ENCODE peak calls at places on chromosomes 1 and 21, in six cellular contexts. R is activated CD8-positive, alpha-beta T cell treated with anti-CD3 and anti-CD28 coated beads for 36 hours; V is NB4; M is choroid plexus epithelial cell; E is dorsolateral prefrontal cortex; P is epithelial cell of esophagus. H is an unnamed sample.

GRCh38 chr1:112537451-112537850 is 28.7 kb downstream of the WNT2B start:
- DNase-seq in V (no peak), M (no peak), P (no peak), E (no peak), R (no peak), H (no peak)

GRCh38 chr1:91831132-91831930 is 54.6 kb downstream of the TGFBR3 start:
- DNase-seq in E (no peak), M (peak), P (no peak), R (no peak), V (no peak), H (no peak)

GRCh38 chr21:45293214-45293725 is 5.6 kb upstream of the POFUT2 start:
- DNase-seq in E (no peak), R (no peak), P (no peak), V (no peak), M (peak), H (peak)

GRCh38 chr1:150256549-150257341 is 829 bp upstream of the CA14 start:
- DNase-seq in P (no peak), E (peak), V (no peak), R (no peak), M (peak), H (no peak)

GRCh38 chr1:109821831-109822745 is 58.4 kb upstream of the EPS8L3 start:
- DNase-seq in R (peak), M (no peak), E (no peak), V (peak), P (peak), H (no peak)

GRCh38 chr1:209884665-209885117 is 53.3 kb upstream of the SYT14 start:
- DNase-seq in M (peak), R (peak), V (peak), P (peak), E (peak), H (no peak)

GRCh38 chr1:117541003-117541402 is 64.8 kb upstream of the TENT5C start:
- DNase-seq in P (peak), R (no peak), V (peak), M (no peak), E (no peak), H (no peak)

GRCh38 chr1:119007343-119007671 is 19.2 kb upstream of the TBX15 start:
- DNase-seq in M (no peak), R (no peak), P (no peak), V (no peak), E (no peak), H (no peak)

GRCh38 chr1:1891349-1892078 is 627 bp upstream of the GNB1 start:
- DNase-seq in P (peak), R (peak), V (peak), M (peak), E (no peak), H (peak)

GRCh38 chr1:69929278-69930057 is 275.9 kb downstream of the LRRC40 start:
- DNase-seq in R (no peak), P (peak), E (no peak), V (peak), M (peak), H (no peak)

GRCh38 chr1:114035304-114035700 is 56.0 kb downstream of the OLFML3 start:
- DNase-seq in M (no peak), E (no peak), V (no peak), R (no peak), P (no peak), H (no peak)

GRCh38 chr1:23639460-23639859 is 52.1 kb upstream of the RPL11 start:
- DNase-seq in V (peak), R (no peak), E (no peak), P (no peak), M (no peak), H (no peak)

GRCh38 chr1:55445416-55445815 is 230.3 kb upstream of the USP24 start:
- DNase-seq in M (no peak), V (no peak), P (no peak), E (no peak), R (peak), H (no peak)

GRCh38 chr1:22709227-22709626 is 1.4 kb upstream of the EPHB2 start:
- DNase-seq in E (no peak), R (no peak), V (no peak), P (no peak), M (no peak), H (no peak)

GRCh38 chr1:116806245-116806644 is 52.0 kb downstream of the CD2 start:
- DNase-seq in R (peak), P (no peak), E (no peak), M (no peak), V (no peak), H (no peak)

GRCh38 chr1:94358630-94359599 is 59.3 kb upstream of the ABCD3 start:
- DNase-seq in R (no peak), P (no peak), E (no peak), M (no peak), V (no peak), H (no peak)

GRCh38 chr1:230868736-230869385 is 540 bp upstream of the C1orf198 start:
- DNase-seq in E (no peak), M (peak), V (peak), R (peak), P (peak), H (peak)

GRCh38 chr1:230867903-230868735 is at the start of gene C1orf198:
- DNase-seq in E (peak), V (peak), R (peak), P (peak), M (peak), H (peak)

GRCh38 chr1:230866171-230866811 is 2.0 kb downstream of the C1orf198 start:
- DNase-seq in M (no peak), E (no peak), P (no peak), V (no peak), R (no peak), H (no peak)

GRCh38 chr1:230865062-230865817 is 3.1 kb downstream of the C1orf198 start:
- DNase-seq in E (no peak), M (no peak), P (no peak), V (no peak), R (no peak), H (no peak)

GRCh38 chr1:230867119-230867902 is 1.0 kb downstream of the C1orf198 start:
- DNase-seq in P (peak), R (no peak), V (no peak), E (no peak), M (peak), H (no peak)
- TF ChIP-seq CTCF in P (no peak), R (no peak), V (no peak), E (no peak), M (no peak), H (no peak)

GRCh38 chr1:17624540-17625256 is 85.2 kb downstream of the ARHGEF10L start:
- DNase-seq in M (peak), R (no peak), V (no peak), P (peak), E (peak), H (no peak)

GRCh38 chr1:17629460-17629859 is 90.0 kb downstream of the ARHGEF10L start:
- DNase-seq in P (no peak), R (peak), M (no peak), E (no peak), V (no peak), H (no peak)

GRCh38 chr1:17630048-17630830 is 90.7 kb downstream of the ARHGEF10L start:
- DNase-seq in V (peak), E (peak), P (peak), R (no peak), M (peak), H (no peak)

GRCh38 chr1:17631410-17631809 is 91.9 kb downstream of the ARHGEF10L start:
- DNase-seq in R (no peak), P (no peak), M (no peak), E (no peak), V (no peak), H (no peak)

GRCh38 chr1:17627239-17628052 is 87.9 kb downstream of the ARHGEF10L start:
- DNase-seq in P (no peak), M (no peak), R (no peak), V (no peak), E (no peak), H (no peak)
- TF ChIP-seq CTCF in P (no peak), M (no peak), R (no peak), V (no peak), E (no peak), H (no peak)

DNA sequence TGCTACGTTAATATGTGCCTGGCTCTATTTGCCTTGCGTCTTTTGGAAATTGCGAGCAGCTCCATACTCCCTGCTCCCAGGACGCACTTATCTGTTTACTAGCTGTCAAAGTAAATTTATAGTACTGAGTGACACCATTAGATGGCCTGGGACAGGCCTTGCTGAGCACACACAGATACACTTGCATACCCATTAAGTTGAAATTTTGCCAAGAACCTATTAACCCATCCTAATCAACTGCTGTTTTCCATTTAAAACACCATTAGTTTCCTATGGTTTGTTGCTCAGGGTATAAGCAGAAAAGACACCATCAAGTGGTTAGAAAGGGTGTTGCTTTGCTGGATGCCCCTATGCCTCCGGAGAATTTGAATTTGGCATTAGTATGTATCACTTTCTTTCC is 187.3 kb downstream of the SLC44A5 start:
- DNase-seq in V (no peak), P (peak), E (no peak), M (no peak), R (no peak), H (no peak)
- TF ChIP-seq CTCF in V (no peak), P (no peak), E (no peak), M (no peak), R (no peak), H (no peak)

DNA sequence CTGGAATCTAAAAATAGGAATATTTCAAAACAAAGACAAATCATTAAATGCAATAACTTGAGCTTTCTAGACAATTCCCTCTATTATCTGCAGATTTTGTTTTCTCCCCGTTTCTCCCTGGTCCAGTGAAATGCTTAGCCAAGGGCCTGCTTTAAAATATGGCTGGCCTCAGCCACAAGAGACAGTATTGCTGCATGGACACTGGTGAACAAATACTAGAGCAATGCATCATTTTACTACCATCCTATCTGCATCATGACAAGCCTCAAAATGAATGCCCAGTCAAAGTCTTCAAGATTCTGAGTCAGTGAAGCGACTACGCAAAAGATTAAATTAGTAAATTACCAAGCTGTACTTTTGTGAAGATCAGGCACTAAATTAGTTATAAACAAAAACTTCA is 80.5 kb downstream of the ENAH start:
- DNase-seq in M (peak), V (no peak), E (no peak), P (peak), R (no peak), H (no peak)
- TF ChIP-seq CTCF in M (peak), V (no peak), E (peak), P (no peak), R (no peak), H (no peak)

GRCh38 chr1:62082456-62083363 is 111.9 kb upstream of the L1TD1 start:
- DNase-seq in R (peak), E (peak), P (peak), M (peak), V (peak), H (no peak)
- TF ChIP-seq CTCF in R (peak), E (peak), P (peak), M (peak), V (peak), H (peak)

GRCh38 chr1:155880251-155880650 is 20.9 kb downstream of the SYT11 start:
- DNase-seq in M (no peak), E (no peak), P (no peak), R (no peak), V (no peak), H (no peak)

GRCh38 chr1:155877945-155878344 is 18.6 kb downstream of the SYT11 start:
- DNase-seq in R (no peak), P (no peak), E (no peak), M (no peak), V (no peak), H (no peak)

GRCh38 chr1:155882766-155883165 is 23.4 kb downstream of the SYT11 start:
- DNase-seq in M (no peak), E (no peak), R (no peak), V (no peak), P (no peak), H (no peak)

GRCh38 chr1:155882235-155882634 is 22.9 kb downstream of the SYT11 start:
- DNase-seq in M (no peak), E (no peak), V (no peak), R (no peak), P (no peak), H (no peak)

DNA sequence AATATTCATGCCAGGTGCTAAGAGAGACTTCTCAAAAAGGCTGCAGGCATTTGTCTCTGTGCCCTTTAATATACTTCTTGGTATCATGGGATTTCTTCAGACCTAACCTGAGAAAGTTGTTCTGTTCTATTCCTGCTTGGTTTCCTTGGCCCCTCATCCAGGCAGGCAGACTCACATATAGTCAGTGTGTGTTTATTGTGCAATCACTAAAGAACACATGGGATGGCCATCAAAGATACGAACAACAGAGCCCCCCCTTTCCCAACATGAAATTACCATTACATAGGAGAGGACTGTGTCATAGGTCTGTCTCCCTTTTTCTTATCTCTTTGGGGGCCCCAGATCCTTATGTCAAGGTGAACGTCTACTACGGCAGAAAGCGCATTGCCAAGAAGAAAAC is 21.5 kb downstream of the SYT11 start:
- DNase-seq in R (no peak), P (no peak), V (no peak), E (no peak), M (no peak), H (no peak)
- TF ChIP-seq CTCF in R (no peak), P (no peak), V (no peak), E (no peak), M (no peak), H (no peak)

GRCh38 chr21:31557421-31557955 is 102.0 kb upstream of the SOD1 start:
- DNase-seq in P (no peak), E (no peak), M (no peak), V (no peak), R (peak), H (no peak)

GRCh38 chr21:31560479-31560878 is 99.0 kb upstream of the SOD1 start:
- DNase-seq in M (no peak), R (no peak), P (no peak), E (no peak), V (no peak), H (no peak)

GRCh38 chr21:31559368-31560119 is 99.9 kb upstream of the SOD1 start:
- DNase-seq in E (peak), M (peak), P (peak), R (peak), V (peak), H (peak)

GRCh38 chr21:31557956-31558838 is 101.3 kb upstream of the SOD1 start:
- DNase-seq in V (no peak), P (peak), E (peak), M (peak), R (peak), H (peak)

DNA sequence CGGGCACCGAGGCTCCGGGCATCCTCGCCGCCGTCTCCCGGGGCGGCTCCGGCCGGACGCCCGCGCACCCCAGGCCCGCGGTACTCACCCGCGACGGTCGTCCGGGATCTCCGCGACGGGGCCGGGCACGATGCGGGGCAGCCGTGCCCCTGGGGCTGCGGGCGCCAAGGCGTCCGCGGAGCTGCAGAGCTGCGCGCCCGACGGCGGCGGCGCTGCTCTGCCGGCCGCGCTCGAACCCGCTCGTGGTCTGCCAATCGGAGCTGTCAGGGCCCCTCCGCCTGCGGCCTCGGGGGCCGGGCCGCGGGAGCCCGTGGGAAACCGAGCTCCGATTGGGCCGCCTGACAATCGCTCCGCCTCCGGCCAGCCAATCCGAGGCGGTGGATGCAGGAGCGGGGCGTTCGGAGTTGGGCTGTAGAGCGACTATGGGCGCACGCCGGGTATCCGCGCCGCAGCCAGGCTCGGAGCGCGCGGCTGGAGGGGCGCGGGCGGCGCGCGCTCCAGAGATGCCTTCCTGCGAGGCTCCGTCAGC is 100.6 kb upstream of the SOD1 start:
- DNase-seq in R (peak), M (peak), E (peak), P (peak), V (peak), H (peak)
- TF ChIP-seq CTCF in R (peak), M (peak), E (peak), P (no peak), V (no peak), H (no peak)

GRCh38 chr1:6178751-6179563 is 1.2 kb downstream of the CHD5 start:
- DNase-seq in R (no peak), M (no peak), V (no peak), E (no peak), P (no peak), H (no peak)
- TF ChIP-seq CTCF in R (no peak), M (no peak), V (no peak), E (no peak), P (no peak), H (no peak)

GRCh38 chr1:9903801-9904527 is 6.1 kb downstream of the CTNNBIP1 start:
- DNase-seq in R (peak), M (no peak), P (no peak), E (no peak), V (no peak), H (no peak)

GRCh38 chr1:9901148-9902059 is 8.7 kb downstream of the CTNNBIP1 start:
- DNase-seq in P (no peak), R (no peak), M (no peak), E (no peak), V (no peak), H (no peak)

GRCh38 chr1:9904571-9904970 is 5.5 kb downstream of the CTNNBIP1 start:
- DNase-seq in P (no peak), V (no peak), E (no peak), M (peak), R (no peak), H (no peak)

GRCh38 chr1:9902060-9902452 is 8.0 kb downstream of the CTNNBIP1 start:
- DNase-seq in R (no peak), P (no peak), M (no peak), V (no peak), E (peak), H (no peak)

GRCh38 chr1:9900142-9901043 is 9.7 kb downstream of the CTNNBIP1 start:
- DNase-seq in P (no peak), E (peak), V (peak), R (no peak), M (no peak), H (no peak)
- TF ChIP-seq CTCF in P (no peak), E (no peak), V (no peak), R (no peak), M (no peak), H (no peak)

GRCh38 chr1:152227310-152227928 is 3.4 kb upstream of the HRNR start:
- DNase-seq in M (peak), R (no peak), P (peak), V (peak), E (no peak), H (no peak)
- TF ChIP-seq CTCF in M (peak), R (no peak), P (peak), V (no peak), E (peak), H (no peak)

H was measured in mesothelial cell of epicardium.